ENCODE peak calls at places on chromosomes 7 and 10, in five cellular contexts. A, E, S, G and H are unnamed samples. For H3K4me1, the result is how much of the 10 kb centered on the place peaks cover.

GRCh38 chr10:49400365-49400764 is 4.5 kb upstream of the DRGX start:
- DNase-seq in A (no peak), E (no peak), S (no peak), G (no peak), H (no peak)

GRCh38 chr10:102814873-102815661 is 22.1 kb downstream of the CYP17A1 start:
- DNase-seq in A (peak), E (peak), S (peak), G (peak), H (no peak)

GRCh38 chr10:102648889-102649752 is 4.8 kb downstream of the TRIM8 start:
- DNase-seq in A (no peak), E (no peak), S (no peak), G (no peak), H (no peak)

GRCh38 chr10:427746-428519 is 261.5 kb downstream of the DIP2C start:
- DNase-seq in A (no peak), E (no peak), S (no peak), G (no peak), H (no peak)

GRCh38 chr7:44473295-44473694 is 17.2 kb downstream of the NUDCD3 start:
- DNase-seq in A (no peak), E (peak), S (no peak), G (no peak), H (peak)

GRCh38 chr10:116732546-116732945 is 9.8 kb downstream of the HSPA12A start:
- DNase-seq in A (no peak), E (peak), S (no peak), G (no peak), H (no peak)

GRCh38 chr7:2237109-2237602 is 4.4 kb upstream of the MAD1L1 start:
- DNase-seq in A (no peak), E (no peak), S (peak), G (peak), H (peak)

GRCh38 chr7:30926323-30926722 is 14.7 kb downstream of the AQP1 start:
- DNase-seq in A (peak), E (no peak), S (peak), G (no peak), H (no peak)

GRCh38 chr10:12844796-12845524 is 156.6 kb downstream of the CCDC3 start:
- DNase-seq in A (peak), E (peak), S (peak), G (no peak), H (peak)

GRCh38 chr7:128263420-128263819 is 22.3 kb downstream of the LEP start:
- DNase-seq in A (no peak), E (no peak), S (no peak), G (no peak), H (no peak)

GRCh38 chr10:16195894-16196293 is 240.9 kb upstream of the PTER start:
- DNase-seq in A (no peak), E (no peak), S (no peak), G (no peak), H (no peak)

GRCh38 chr7:64878684-64879083 is 24.4 kb upstream of the ZNF273 start:
- DNase-seq in A (no peak), E (peak), S (no peak), G (no peak), H (no peak)

GRCh38 chr7:12458520-12459131 is 55.0 kb upstream of the VWDE start:
- DNase-seq in A (no peak), E (peak), S (no peak), G (no peak), H (peak)

GRCh38 chr10:88525371-88526079 is 57.6 kb downstream of the RNLS start:
- DNase-seq in A (no peak), E (peak), S (no peak), G (peak), H (peak)

GRCh38 chr7:36109013-36109627 is 43.9 kb upstream of the EEPD1 start:
- DNase-seq in A (no peak), E (no peak), S (no peak), G (no peak), H (no peak)

GRCh38 chr10:93165367-93165766 is 91.7 kb downstream of the CYP26A1 start:
- DNase-seq in A (no peak), E (peak), S (no peak), G (no peak), H (no peak)

GRCh38 chr10:12727832-12728215 is 273.7 kb downstream of the CCDC3 start:
- DNase-seq in A (no peak), E (peak), S (no peak), G (peak), H (no peak)

GRCh38 chr7:40470111-40470736 is 335.4 kb downstream of the SUGCT start:
- DNase-seq in A (peak), E (peak), S (no peak), G (no peak), H (no peak)

GRCh38 chr7:85160223-85160622 is 26.6 kb downstream of the SEMA3D start:
- DNase-seq in A (no peak), E (peak), S (no peak), G (no peak), H (peak)

GRCh38 chr7:10802011-10802410 is 171.7 kb upstream of the PHF14 start:
- DNase-seq in A (no peak), E (no peak), S (no peak), G (no peak), H (peak)

GRCh38 chr10:27391916-27392315 is 112.2 kb upstream of the RAB18 start:
- DNase-seq in A (no peak), E (no peak), S (no peak), G (no peak), H (peak)

GRCh38 chr10:125089486-125089885 is 70.9 kb downstream of the CTBP2 start:
- DNase-seq in A (no peak), E (no peak), S (no peak), G (no peak), H (no peak)

GRCh38 chr7:129665013-129665401 is 53.5 kb downstream of the NRF1 start:
- DNase-seq in A (no peak), E (peak), S (peak), G (no peak), H (peak)

GRCh38 chr10:133608855-133609254 is 17.7 kb downstream of the FRG2B start:
- DNase-seq in A (no peak), E (peak), S (no peak), G (no peak), H (no peak)

GRCh38 chr7:213324-213993 is 21.1 kb downstream of the FAM20C start:
- DNase-seq in A (no peak), E (peak), S (no peak), G (no peak), H (no peak)

GRCh38 chr7:122006687-122007086 is 133.7 kb downstream of the PTPRZ1 start:
- DNase-seq in A (no peak), E (no peak), S (no peak), G (no peak), H (peak)

GRCh38 chr7:77537595-77538185 is 595 bp downstream of the PTPN12 start:
- DNase-seq in A (peak), E (peak), S (no peak), G (peak), H (no peak)

DNA sequence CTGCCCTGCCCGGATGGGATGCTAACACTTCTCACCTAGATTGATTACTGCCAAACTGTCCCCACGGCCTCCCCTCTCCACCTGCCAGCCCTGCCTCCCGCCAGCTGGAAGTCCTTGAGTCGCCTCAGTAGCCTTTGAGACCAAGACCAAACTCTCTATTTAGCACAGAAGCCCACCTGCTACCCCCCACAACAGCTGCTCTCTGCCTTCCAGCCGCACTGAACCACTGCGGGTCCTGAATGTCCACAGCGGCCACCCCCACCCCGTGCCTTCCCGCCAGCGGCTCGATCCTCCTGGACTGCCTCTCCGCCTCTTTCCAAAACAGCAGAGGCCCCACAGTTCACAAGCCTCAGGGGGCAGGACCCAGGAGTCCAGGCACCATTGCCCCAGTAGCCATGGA is 39.0 kb downstream of the FKBP6 start:
- DNase-seq in A (no peak), E (no peak), S (no peak), G (no peak), H (no peak)
- H3K27ac ChIP-seq in A (no peak), E (no peak), S (no peak), G (no peak), H (no peak)

DNA sequence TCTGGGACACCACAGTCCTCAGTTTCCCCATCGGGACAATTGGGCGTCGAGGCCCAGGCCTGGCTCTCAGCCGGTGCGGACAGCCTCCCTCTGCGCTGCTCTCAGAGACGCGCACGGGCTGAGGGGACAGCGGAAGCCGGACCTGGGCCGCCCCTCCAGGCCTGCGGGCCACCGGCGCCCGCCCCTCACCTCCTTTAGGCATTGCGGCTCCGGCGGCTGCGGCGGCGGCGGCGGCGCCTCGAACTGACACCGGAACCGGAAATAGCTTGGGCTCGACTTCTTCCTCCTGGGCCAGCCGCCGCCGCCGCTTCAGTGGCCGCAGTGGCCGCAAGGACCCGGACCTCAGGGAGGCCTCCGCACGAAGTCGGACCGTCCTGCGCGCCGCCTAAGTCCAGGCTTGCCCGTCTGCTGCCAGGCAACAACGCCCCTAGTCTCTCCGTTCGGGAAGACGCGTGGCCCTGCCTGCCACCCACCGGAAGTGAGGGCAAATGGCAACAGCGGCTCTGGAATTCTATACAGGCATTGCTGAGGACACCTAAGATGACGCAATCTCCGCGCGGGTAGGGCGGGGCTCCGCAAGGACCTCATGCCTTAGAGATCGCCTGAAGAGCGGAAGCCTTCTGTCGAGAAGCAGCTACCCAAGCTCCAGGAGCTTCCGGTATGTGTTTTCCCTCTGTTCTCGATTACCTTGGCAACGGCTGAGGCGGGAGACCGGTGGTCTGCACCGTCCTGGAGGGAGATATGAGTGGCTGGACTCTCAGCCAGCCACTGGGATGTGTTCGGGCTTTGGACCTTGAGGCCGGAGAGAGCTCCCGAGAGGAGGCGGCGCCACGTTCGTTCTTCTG is at the start of the genes BUD31 and PDAP1:
- DNase-seq in A (peak), E (peak), S (peak), G (peak), H (peak)
- H3K4me1 ChIP-seq in A (under half), E (under half), S (under half), G (under half), H (under half)

DNA sequence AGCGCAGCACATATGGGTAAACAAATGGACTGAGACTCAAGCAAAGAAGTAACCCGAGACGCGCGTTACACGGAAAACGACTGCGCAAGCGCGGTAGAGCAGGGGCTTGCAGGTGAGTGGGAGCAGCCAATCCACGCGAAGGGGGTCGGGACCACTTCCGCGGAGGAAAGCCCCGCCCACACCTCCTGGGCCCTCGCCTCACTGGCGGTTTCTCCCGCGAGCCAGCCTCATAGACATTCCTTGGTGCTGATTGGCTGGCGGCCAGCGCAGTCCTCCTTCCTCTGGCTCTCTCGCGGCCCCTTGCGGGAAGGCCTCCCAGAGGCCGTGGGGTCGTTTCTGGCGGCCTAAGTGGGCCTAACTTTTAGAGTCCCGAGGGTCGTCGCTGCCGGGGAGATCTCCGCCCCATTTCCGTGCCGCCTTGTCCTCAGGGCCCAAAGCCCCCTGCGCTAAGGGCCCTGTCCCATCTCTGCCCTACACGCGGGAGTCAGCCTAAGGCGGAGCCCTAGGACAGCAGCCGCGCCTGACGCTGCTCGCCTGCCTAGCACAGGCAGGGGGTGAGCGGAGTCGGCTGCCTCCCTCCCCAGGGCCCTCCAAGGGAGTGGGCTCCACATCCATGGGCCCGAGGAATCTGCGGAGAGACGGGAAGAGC is 9.1 kb upstream of the FXYD4 start:
- DNase-seq in A (peak), E (peak), S (peak), G (peak), H (peak)
- H3K27ac ChIP-seq in A (peak), E (no peak), S (peak), G (peak), H (peak)

DNA sequence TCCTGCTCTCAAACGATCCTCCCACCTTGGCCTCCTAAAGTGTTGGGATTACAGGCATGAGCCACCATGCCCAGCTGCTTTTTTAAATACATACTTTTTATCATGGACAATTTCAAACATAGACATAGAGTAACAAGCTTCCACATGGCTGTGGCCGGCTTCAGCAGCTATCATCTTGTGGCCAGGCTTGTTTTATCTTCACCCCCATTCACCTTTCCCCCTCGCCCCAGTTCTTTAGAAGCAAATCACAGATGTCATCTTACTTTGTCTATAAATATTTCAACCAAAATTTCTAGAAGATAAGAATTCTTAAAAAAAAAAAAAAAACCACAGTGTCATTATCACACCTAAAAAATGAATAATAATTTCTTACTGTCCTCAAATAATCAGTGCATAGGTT is 5.9 kb downstream of the FOXK1 start:
- DNase-seq in A (no peak), E (no peak), S (no peak), G (no peak), H (no peak)
- H3K4me1 ChIP-seq in A (under half), E (under half), S (under half), G (under half), H (under half)

GRCh38 chr10:114758331-114758730 is 63.2 kb upstream of the FHIP2A start:
- DNase-seq in A (no peak), E (peak), S (no peak), G (no peak), H (no peak)

GRCh38 chr10:114766470-114766869 is 55.1 kb upstream of the FHIP2A start:
- DNase-seq in A (no peak), E (no peak), S (no peak), G (peak), H (no peak)

GRCh38 chr10:114764656-114765055 is 56.9 kb upstream of the FHIP2A start:
- DNase-seq in A (no peak), E (no peak), S (no peak), G (no peak), H (no peak)

GRCh38 chr10:114762811-114763210 is 58.8 kb upstream of the FHIP2A start:
- DNase-seq in A (no peak), E (no peak), S (no peak), G (no peak), H (no peak)

DNA sequence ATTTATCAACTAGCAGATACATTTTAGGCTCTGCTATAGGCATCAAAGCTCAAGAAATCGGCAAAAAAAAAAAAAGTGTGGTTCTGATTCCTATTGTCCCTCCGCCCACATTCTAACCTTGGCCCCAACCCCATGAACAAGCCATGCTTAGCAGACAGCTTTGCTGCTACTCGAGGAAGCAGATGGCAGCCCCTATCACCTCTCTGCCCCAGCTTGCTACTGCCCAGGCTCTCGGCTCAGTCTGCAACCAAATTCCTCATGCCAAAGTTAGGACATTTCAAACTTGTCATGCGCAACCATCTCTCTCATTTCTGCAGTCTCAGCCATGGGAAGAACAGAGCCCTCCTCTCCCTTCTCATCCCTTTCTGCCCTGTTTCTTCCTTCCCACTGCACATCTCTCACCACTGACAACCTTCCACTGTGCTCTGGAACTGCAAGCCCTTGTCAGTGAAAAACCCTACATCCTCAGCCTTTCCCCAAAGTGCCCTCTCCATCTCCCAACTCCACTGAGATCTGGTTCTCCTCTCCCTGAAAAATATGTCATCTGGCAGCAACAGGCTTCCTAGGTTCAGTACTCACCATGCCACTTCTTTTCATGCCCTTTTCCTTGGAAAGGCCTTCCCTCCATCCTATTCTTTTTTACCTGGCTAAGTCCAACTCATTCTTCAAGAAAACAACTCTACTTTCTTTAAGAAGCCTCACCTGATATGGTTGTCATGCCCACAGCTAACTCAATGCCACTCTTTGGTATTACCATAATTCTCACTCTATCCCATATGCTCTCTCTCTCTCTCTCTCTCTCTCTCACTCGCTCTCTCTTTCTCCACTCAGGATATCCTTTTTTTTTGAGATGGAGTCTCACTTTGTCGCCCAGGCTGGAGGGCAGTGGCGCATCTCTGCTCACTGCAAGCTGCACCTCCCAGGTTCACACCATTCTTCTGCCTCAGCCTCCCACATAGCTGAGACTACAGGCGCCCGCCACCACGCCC is 60.1 kb upstream of the FHIP2A start:
- DNase-seq in A (no peak), E (no peak), S (no peak), G (no peak), H (no peak)
- H3K27ac ChIP-seq in A (no peak), E (no peak), S (no peak), G (no peak), H (no peak)

DNA sequence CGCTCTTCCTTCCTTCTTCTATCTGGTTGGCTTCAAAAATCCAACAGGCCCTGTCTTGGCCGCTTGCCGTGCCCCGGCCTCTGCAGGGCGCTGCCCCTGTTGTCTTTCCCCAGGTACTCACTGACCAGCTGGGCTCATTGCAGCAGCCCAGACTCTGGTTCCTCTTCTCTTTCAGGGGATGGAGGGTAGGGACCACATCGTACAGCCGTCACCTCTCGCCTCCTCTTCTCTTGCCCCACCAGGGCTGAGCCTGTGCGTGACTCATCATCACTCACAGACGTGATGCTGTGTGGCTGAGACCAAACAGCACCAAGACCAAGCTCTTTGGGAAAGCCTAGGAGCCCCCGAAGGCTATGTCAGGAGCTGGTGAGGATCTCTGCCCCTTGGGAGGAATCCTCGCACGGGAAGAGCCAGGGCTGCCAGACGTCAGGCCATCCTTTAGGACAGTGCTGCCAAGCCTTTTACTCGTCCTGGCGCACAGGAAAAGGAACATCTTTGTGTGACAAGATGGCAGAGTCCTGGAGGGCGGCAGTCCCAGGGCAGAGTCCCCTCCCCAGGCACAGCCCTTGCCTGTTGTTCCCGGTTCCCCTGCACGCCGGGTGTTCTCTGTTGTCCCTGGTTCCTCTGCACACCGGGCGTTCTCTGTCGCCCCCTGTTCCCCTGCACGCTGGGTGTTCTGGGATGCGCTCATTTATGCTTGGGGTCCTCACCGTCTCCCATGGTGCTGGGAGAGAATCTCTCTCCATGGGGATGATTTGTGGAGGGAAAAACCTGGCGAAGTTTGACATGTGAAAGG is 188.5 kb upstream of the SHH start:
- DNase-seq in A (no peak), E (peak), S (no peak), G (no peak), H (no peak)
- H3K4me1 ChIP-seq in A (under half), E (under half), S (under half), G (under half), H (under half)

DNA sequence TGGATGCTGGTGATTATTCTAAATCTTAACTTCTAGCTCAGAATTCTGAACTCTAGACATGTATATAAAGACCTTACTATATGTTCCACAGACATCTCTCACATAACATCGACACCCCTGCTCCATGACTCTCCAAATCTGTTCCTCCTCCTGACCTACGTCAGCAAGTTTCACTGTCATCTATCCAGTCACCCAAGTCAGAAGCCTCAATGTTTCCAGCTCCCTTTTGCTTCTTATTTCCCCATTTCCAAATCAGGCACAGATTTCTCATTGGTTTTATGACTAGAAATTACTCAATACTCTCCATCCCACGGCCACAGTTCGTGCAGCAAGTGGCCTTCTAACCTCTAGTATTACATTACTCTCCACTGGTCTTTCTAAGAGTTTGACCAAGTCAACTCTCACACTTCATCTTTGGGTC is 28.5 kb downstream of the EPC1 start:
- DNase-seq in A (no peak), E (no peak), S (no peak), G (no peak), H (no peak)
- H3K27ac ChIP-seq in A (peak), E (no peak), S (peak), G (no peak), H (no peak)